ENCODE peak calls at places on chromosome 20, in four cellular contexts. X, Z, R and G are unnamed samples.

GRCh38 chr20:53080969-53081871 is 109.1 kb downstream of the TSHZ2 start:
- DNase-seq in X (no peak), Z (no peak), R (no peak), G (no peak)

GRCh38 chr20:11521831-11522230 is 395.9 kb upstream of the BTBD3 start:
- DNase-seq in X (no peak), Z (no peak), R (no peak), G (no peak)

GRCh38 chr20:33964431-33964830 is 29.3 kb upstream of the RALY start:
- DNase-seq in X (no peak), Z (peak), R (no peak), G (no peak)

GRCh38 chr20:21235713-21236445 is 67.3 kb upstream of the XRN2 start:
- DNase-seq in X (peak), Z (peak), R (peak), G (peak)

GRCh38 chr20:63774348-63774735 is 34.8 kb downstream of the SLC2A4RG start:
- DNase-seq in X (no peak), Z (no peak), R (no peak), G (peak)

GRCh38 chr20:31654534-31654933 is 16.8 kb downstream of the COX4I2 start:
- DNase-seq in X (no peak), Z (no peak), R (no peak), G (no peak)

GRCh38 chr20:19992996-19993908 is 23.9 kb upstream of the NAA20 start:
- DNase-seq in X (no peak), Z (no peak), R (no peak), G (peak)

GRCh38 chr20:909641-910040 is 6.5 kb downstream of the ANGPT4 start:
- DNase-seq in X (no peak), Z (no peak), R (no peak), G (no peak)

GRCh38 chr20:21607971-21608735 is 94.3 kb upstream of the NKX2-2 start:
- DNase-seq in X (no peak), Z (no peak), R (peak), G (no peak)

GRCh38 chr20:54062812-54063280 is 7.5 kb downstream of the BCAS1 start:
- DNase-seq in X (no peak), Z (no peak), R (no peak), G (no peak)

GRCh38 chr20:2151805-2152727 is 50.4 kb downstream of the STK35 start:
- DNase-seq in X (no peak), Z (peak), R (peak), G (no peak)

GRCh38 chr20:10132391-10132790 is 86.2 kb upstream of the SNAP25 start:
- DNase-seq in X (no peak), Z (no peak), R (no peak), G (no peak)

GRCh38 chr20:34940126-34940525 is 15.5 kb downstream of the GSS start:
- DNase-seq in X (no peak), Z (no peak), R (no peak), G (no peak)

GRCh38 chr20:19757487-19757972 is 528 bp upstream of the RIN2 start:
- DNase-seq in X (no peak), Z (peak), R (peak), G (peak)

GRCh38 chr20:12237772-12238171 is 320.1 kb downstream of the BTBD3 start:
- DNase-seq in X (no peak), Z (no peak), R (peak), G (no peak)

GRCh38 chr20:14235355-14235754 is 102.1 kb downstream of the FLRT3 start:
- DNase-seq in X (no peak), Z (no peak), R (no peak), G (no peak)

GRCh38 chr20:21936720-21937380 is 231.4 kb downstream of the PAX1 start:
- DNase-seq in X (no peak), Z (no peak), R (no peak), G (peak)

GRCh38 chr20:20241966-20242365 is 125.9 kb upstream of the INSM1 start:
- DNase-seq in X (no peak), Z (no peak), R (no peak), G (no peak)

GRCh38 chr20:19832875-19833274 is 74.8 kb downstream of the RIN2 start:
- DNase-seq in X (no peak), Z (peak), R (no peak), G (no peak)

GRCh38 chr20:48754269-48754668 is 73.5 kb downstream of the PREX1 start:
- DNase-seq in X (no peak), Z (peak), R (no peak), G (no peak)

GRCh38 chr20:54980321-54980960 is 505.0 kb downstream of the DOK5 start:
- DNase-seq in X (no peak), Z (no peak), R (no peak), G (no peak)

GRCh38 chr20:36462440-36463211 is 78.7 kb upstream of the MYL9 start:
- DNase-seq in X (no peak), Z (no peak), R (peak), G (no peak)

GRCh38 chr20:3123542-3123941 is 36.1 kb downstream of the FASTKD5 start:
- DNase-seq in X (no peak), Z (no peak), R (no peak), G (no peak)

GRCh38 chr20:20360464-20360863 is 7.4 kb upstream of the INSM1 start:
- DNase-seq in X (no peak), Z (peak), R (no peak), G (peak)

GRCh38 chr20:12999201-12999600 is 9.6 kb upstream of the SPTLC3 start:
- DNase-seq in X (no peak), Z (no peak), R (no peak), G (no peak)

GRCh38 chr20:373171-373890 is 7.2 kb upstream of the TRIB3 start:
- DNase-seq in X (no peak), Z (no peak), R (no peak), G (peak)

GRCh38 chr20:4795394-4795793 is 73.7 kb downstream of the PRND start:
- DNase-seq in X (no peak), Z (no peak), R (no peak), G (peak)

GRCh38 chr20:41029150-41029872 is 689 bp downstream of the TOP1 start:
- DNase-seq in X (peak), Z (no peak), R (peak), G (no peak)

DNA sequence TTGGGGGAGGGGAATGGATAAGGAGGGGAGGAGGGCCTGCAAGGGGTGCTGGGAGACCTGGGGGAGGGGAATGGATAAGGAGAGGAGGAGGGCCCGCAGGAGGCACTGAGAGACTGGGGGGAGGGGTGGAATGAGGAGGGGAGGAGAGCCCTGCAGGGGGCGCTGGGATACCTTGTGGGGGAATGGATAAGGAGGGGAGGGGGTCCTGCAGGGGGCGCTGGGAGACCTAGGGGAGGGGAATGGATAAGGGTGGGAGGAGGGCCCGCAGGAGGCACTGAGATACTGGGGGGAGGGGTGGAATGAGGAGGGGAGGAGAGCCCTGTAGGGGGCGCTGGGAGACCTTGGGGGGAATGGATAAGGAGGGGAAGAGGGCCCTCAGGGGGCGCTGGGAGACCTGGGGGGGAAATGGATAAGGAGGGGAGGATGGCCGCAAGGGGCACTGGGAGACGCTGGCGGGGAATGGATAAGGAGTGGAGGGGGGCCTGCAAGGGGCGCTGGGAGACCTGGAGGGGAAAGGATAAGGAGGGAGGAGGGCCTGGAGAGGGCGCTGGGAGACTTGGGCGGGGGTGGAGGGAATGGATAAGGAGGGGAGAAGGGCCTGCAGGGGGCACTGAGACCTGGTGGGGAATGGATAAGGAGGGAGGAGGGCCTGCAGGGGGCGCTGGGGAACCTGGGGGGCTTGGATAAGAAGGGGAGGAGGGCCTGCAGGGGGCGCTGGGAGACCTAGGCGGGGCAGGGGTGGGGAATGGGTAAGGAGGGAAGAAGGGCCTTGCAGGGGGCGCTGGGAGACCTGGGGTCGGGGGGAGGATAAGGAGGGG is 1.3 kb upstream of the CTCFL start:
- DNase-seq in X (no peak), Z (peak), R (no peak), G (peak)
- TF ChIP-seq CTCF in X (no peak), Z (peak), R (no peak), G (peak)

GRCh38 chr20:9068896-9069663 is at the start of gene PLCB4:
- DNase-seq in X (no peak), Z (peak), R (peak), G (peak)

GRCh38 chr20:9075264-9076095 is 6.6 kb downstream of the PLCB4 start:
- DNase-seq in X (no peak), Z (no peak), R (no peak), G (no peak)

GRCh38 chr20:9070304-9070703 is 1.4 kb downstream of the PLCB4 start:
- DNase-seq in X (no peak), Z (no peak), R (no peak), G (no peak)

GRCh38 chr20:9072741-9073310 is 3.9 kb downstream of the PLCB4 start:
- DNase-seq in X (no peak), Z (no peak), R (no peak), G (no peak)

DNA sequence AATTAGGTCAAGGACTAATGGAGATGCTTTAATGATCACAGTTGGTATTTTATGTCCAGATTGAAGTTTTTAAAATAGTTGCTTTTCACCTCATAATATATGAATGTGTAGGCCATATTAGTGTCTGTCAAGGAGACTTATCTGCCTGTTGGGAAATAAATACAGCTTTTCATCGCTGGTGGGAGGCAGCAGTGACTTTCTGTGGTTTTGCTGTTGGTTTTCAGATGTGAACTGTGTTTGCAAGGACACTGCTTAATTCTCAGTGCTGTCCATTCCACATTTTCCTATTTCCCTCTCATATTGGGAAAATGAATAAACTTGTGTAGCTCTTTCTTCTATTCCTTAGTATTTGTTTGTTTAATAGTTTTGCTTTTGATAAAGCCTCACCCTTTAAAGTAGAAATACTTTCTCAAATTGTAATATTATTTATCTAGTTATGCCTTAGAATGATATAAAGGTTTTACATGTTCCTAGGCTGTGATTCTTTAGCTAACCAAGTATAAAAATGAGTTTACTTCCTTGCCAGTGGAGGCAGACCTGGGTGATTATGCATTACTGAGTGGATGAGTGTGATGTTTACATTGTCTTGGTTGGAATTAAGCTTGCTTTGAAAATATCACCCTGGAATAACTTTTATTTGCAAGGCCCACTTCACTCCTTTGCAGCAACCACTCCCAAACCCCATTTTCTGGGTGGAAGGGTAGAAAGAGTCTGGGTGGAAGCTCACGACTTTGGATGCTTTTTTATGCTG is 3.3 kb downstream of the PLCB4 start:
- DNase-seq in X (no peak), Z (no peak), R (no peak), G (no peak)
- TF ChIP-seq CTCF in X (no peak), Z (no peak), R (no peak), G (no peak)

GRCh38 chr20:47063808-47064207 is 169.2 kb downstream of the EYA2 start:
- DNase-seq in X (no peak), Z (no peak), R (no peak), G (no peak)
- TF ChIP-seq CTCF in X (no peak), Z (peak), R (no peak), G (peak)

GRCh38 chr20:25259788-25260254 is 11.9 kb downstream of the PYGB start:
- DNase-seq in X (peak), Z (peak), R (no peak), G (peak)
- TF ChIP-seq CTCF in X (no peak), Z (peak), R (no peak), G (no peak)

DNA sequence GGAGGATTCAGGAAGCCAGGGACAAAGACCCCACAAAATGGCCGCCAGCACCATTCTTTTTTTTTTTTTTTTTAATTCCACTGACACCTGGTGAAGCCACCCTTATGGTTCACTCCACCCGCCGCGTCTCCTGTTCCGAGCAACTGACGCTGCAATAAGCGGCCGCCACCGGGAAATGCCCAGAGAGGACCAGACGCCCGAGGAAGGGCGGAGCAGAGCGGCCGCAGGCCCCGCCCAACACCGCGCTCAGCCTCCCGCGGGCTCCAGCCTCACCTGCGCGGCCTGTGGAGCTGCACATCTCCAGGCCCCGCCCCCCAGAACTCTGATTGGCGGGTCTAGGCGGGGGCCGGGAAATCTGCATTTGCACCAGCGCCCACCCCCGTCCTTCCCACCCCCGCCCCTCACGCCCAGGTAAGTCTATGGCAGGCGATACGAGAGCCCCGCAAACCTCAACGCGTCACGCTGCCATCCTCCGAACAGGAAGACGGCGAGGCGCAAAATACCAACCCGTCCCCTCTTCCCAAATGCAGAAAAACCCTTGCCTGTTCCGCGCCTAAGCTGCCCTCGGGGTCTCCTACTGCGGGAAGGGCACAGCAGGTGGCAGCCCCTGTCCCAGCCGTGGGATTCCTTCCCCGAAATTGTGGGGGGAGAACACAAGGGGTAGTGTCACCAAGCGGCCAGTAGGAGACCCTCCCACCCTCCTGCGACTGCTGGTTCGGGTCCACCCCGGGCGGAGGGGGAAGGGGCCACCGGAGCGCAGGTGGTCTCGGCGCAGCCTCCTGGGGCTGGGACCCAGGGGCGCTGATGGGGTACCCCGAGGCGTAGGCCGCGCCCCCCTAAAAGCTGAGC is 948 bp downstream of the ATP9A start:
- DNase-seq in X (peak), Z (peak), R (peak), G (peak)
- TF ChIP-seq CTCF in X (no peak), Z (peak), R (peak), G (peak)

DNA sequence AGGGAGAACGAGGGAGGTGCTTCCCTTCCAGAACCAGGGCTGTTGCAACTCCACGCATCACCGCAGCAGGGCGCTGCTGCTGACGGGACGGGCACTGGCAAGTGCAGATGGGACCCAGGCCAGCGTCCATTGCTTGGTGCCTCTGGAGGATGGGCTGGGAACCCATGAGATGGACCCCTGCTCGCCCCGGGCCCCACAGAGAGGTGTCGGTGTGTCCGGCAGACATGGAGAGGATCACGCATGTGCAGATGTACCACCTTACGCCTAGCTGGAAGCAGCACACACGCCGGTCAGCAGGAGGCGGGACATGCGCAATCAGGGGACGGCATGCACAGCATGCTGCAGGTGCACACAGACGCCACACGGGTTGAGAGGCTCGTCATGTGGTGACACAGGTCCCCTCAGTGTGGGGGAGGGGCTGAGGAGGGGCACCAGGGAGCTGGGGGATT is 5.7 kb downstream of the CABLES2 start:
- DNase-seq in X (no peak), Z (peak), R (no peak), G (peak)
- TF ChIP-seq CTCF in X (no peak), Z (no peak), R (no peak), G (peak)

GRCh38 chr20:60993647-60994046 is 258.4 kb upstream of the CDH4 start:
- DNase-seq in X (no peak), Z (no peak), R (no peak), G (no peak)
- TF ChIP-seq CTCF in X (no peak), Z (peak), R (no peak), G (peak)

GRCh38 chr20:45890997-45891983 is at the start of the genes CTSA and NEURL2:
- DNase-seq in X (peak), Z (peak), R (peak), G (peak)
- TF ChIP-seq CTCF in X (no peak), Z (no peak), R (no peak), G (no peak)

DNA sequence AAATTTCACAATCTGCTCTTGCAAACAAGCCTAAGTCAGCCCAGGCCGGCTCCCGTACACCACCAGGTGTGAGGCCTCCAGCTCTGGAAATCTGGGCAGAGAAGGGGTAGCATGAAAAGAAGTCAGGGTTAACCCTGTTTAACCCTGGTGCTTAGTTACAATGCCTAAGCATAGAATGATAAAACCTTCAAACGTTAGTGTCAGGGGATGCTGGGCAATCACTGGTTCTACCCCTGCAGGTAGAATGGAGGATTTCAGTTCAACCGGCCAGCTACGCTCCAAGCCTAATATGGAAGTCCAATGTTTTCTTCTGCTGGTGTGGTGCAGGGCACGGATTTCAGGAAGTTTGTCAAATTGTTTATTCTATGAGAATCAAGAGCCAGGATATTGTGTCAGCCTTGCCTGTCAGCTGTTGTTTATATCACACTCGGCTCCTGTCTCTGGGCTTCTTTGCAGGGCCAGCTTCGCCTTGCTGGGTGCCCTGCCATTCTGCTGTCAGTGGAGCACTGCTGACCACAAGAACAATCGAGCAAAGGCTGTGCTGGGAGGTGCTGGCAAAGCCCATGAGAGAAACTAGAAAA is 20.2 kb upstream of the CD93 start:
- DNase-seq in X (no peak), Z (no peak), R (no peak), G (no peak)
- TF ChIP-seq CTCF in X (no peak), Z (no peak), R (no peak), G (peak)